ENCODE peak calls at places on chromosomes 11 and 22, in eight cellular contexts. F is colonic mucosa, T is A549, S is body of pancreas, K is fibroblast of lung, V is heart left ventricle, H is stomach, N is SK-N-SH. Y is an unnamed sample. For H3K4me1, the result is how much of the 10 kb centered on the place peaks cover.

GRCh38 chr22:24894998-24895397 is 51.5 kb downstream of the LHFPL7 start:
- DNase-seq in F (peak), T (peak), S (peak), K (peak), V (peak), H (peak), N (peak), Y (peak)

GRCh38 chr11:17986007-17986710 is 26.7 kb downstream of the SERGEF start:
- DNase-seq in F (no peak), T (no peak), S (no peak), K (peak), V (no peak), H (no peak), N (no peak), Y (no peak)

GRCh38 chr11:113774174-113774503 is 647 bp upstream of the ZW10 start:
- DNase-seq in F (no peak), T (no peak), S (no peak), K (no peak), V (no peak), H (no peak), N (no peak), Y (no peak)

GRCh38 chr11:2369896-2370295 is 7.2 kb upstream of the CD81 start:
- DNase-seq in F (no peak), T (no peak), S (no peak), K (no peak), V (no peak), H (no peak), N (no peak), Y (no peak)

GRCh38 chr11:33742249-33742851 is 6.1 kb upstream of the CD59 start:
- DNase-seq in F (no peak), T (no peak), S (no peak), K (no peak), V (no peak), H (no peak), N (peak), Y (no peak)

GRCh38 chr22:25475554-25476022 is 88.9 kb upstream of the GRK3 start:
- DNase-seq in F (no peak), T (peak), S (no peak), K (peak), V (peak), H (no peak), N (peak), Y (no peak)

GRCh38 chr22:49748514-49748913 is 79.2 kb downstream of the BRD1 start:
- DNase-seq in F (no peak), T (no peak), S (no peak), K (no peak), V (no peak), H (no peak), N (no peak), Y (no peak)

GRCh38 chr11:112087212-112087611 is 539 bp downstream of the SDHD start:
- DNase-seq in F (peak), T (no peak), S (no peak), K (no peak), V (no peak), H (no peak), N (no peak), Y (peak)

GRCh38 chr22:45552580-45553332 is 50.1 kb downstream of the FBLN1 start:
- DNase-seq in F (peak), T (no peak), S (peak), K (peak), V (peak), H (peak), N (peak), Y (peak)

DNA sequence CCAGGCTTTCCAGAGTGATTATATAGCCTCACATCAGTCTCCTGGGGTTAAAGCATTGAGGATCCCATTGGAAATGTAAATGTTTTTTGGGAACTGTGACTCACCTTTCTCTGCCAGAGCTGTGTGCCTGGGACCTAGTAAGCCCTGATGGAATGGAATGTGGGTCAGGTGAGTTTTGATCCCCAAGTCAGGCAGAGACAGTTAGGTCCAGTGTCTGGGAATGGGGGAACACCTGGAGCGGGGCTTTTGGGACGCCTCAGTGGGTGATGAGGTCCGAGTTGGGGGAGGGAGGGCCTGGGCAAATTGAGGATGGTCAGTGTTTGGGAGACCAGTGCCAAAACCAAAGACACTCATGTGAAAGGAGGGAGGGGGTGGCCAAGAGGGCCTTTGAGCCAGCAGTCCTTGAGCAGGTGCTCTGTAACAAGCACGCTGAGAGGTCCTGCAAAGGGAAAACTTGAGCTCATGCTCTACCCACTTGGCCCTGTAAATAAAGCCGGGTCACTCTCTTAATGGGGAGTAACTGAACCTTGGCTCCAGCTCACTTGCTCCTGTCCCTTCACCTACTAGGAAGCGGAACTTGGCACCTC is 104.7 kb downstream of the NAV2 start:
- DNase-seq in F (no peak), T (no peak), S (no peak), K (no peak), V (no peak), H (peak), N (no peak), Y (no peak)
- H3K4me1 ChIP-seq in F (under half), T (under half), S (half or more), K (under half), V (under half), H (half or more), N (under half), Y (under half)

GRCh38 chr11:22599458-22599857 is 26.2 kb downstream of the FANCF start:
- DNase-seq in F (no peak), T (no peak), S (no peak), K (no peak), V (no peak), H (no peak), N (no peak), Y (no peak)

DNA sequence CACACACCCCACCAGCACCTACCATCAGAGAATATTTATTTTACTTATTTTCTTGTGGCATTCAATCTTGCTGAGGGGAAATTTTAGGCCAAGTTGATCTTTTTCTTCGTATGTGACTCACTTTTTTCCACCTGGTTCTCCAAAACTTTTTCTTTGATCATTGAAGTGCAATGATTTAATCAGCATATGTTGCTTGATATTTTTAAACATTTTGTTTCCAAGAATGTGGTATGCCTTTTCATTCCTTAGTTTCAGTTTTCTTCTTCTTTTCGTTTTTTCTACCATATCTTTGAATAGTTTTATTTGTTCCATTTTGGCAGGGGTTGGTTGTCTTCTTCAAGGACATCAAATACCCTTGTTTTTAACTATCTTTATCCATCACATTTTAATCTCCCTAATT is 28.6 kb downstream of the FANCF start:
- DNase-seq in F (no peak), T (no peak), S (no peak), K (no peak), V (no peak), H (no peak), N (no peak), Y (no peak)
- H3K4me3 ChIP-seq in F (no peak), T (no peak), S (no peak), K (no peak), V (no peak), H (no peak), N (no peak), Y (no peak)

DNA sequence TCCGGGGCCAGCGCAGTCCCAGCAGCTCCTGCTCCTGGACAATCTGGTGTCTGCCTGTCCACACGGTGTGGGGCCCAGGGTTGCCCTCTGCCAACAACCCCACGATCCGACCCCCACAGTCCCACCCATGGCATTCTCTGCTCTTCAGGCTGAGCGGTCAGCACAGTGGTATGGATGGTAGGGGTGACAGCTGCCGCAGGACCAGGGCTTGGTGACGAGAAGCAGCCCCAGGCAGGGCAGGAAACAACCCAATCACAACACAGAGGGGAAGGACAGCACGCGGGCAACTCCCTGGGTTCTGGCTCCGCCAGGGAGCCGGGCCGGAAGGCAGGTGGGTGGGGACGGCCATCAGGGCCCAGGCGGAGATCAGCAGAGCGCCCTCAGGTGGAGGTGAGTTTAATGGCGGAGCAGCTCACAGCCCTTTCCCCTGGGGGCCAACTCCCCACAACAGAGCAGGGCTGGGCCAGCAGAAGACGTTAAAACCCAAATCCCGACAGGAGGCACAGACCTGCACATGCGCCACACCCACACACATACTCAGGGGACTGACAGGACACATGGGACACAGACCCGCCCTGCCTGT is 5.3 kb upstream of the CHADL start:
- DNase-seq in F (no peak), T (no peak), S (no peak), K (no peak), V (no peak), H (no peak), N (no peak), Y (no peak)
- TF ChIP-seq CTCF in F (no peak), T (no peak), S (no peak), K (no peak), V (no peak), H (no peak), N (no peak), Y (no peak)

DNA sequence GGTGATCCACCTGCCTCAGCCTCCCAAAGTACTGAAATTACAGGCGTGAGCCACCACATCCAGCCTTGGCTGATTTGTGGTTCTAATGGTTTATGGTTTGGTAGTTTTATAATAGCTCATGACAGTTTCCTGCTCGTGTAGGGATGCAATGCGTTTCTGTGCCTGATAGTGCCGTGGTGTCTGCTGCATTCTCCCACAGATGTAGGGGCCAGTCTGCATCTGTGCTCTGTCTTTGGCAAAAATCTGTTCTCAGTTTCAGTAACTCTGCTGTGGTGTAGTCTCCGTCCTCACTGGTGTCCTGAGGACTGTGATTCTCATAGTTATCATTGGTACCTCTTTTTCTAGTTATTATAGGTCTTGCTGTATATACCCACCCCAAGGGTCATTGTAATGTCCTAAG is 16.3 kb downstream of the ST14 start:
- DNase-seq in F (no peak), T (no peak), S (no peak), K (no peak), V (no peak), H (no peak), N (no peak), Y (peak)
- H3K4me1 ChIP-seq in F (under half), T (under half), S (under half), K (under half), V (under half), H (under half), N (under half), Y (half or more)

DNA sequence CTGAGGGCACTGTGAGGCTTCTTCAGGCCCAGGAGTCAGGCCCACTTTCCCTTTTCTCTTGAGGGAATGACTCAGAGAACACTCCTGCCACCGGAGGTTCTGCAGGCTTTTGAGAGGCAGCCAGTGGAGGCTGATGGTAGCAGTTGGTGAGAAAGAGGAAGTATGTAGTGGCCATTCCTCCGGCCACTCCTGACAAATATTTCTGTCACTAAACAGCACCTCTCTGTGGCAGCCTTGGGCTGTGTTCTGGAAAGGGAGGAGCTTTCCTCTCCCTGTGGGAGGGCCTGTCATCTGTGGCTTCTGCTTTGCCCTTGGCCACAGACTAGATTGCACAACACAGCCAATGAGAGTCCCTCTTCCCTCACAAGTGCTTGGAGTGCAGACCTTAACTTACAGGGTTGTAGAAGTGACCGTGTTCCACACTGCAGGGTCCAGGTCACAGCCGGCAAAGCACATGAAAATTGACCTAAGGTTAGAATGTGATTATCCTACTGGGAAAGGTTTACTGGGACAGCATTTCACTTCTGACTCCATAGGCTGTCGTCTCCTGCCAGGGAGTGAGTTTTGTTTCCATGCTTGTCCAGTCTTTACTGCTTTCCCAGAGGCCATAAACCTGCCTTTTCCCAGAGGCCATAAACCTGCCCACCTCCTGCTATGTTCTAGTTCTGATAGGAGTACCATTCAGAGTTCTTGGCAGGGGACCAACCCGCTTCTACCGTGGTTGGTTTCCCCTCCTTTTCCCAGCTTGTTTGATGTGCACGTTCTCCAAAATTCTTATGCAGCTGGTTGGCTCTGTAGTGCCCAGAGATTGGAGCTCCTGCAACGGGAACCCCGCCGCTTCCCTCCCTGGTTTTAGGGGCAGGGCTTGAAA is 33.3 kb downstream of the MARK2 start:
- DNase-seq in F (peak), T (peak), S (peak), K (peak), V (peak), H (peak), N (peak), Y (peak)
- H3K4me3 ChIP-seq in F (no peak), T (peak), S (no peak), K (no peak), V (no peak), H (no peak), N (no peak), Y (no peak)

GRCh38 chr11:116148056-116148455 is 624.7 kb downstream of the BUD13 start:
- DNase-seq in F (no peak), T (no peak), S (no peak), K (no peak), V (no peak), H (no peak), N (no peak), Y (no peak)
- TF ChIP-seq CTCF in F (no peak), T (no peak), S (no peak), K (no peak), V (no peak), H (no peak), N (no peak), Y (no peak)